ENCODE peak calls at places on chromosomes 3 and 15, in six cellular contexts. Q is cardiac fibroblast, Z is ELR, I is mucosa of descending colon, Y is NCI-H2081, K is non-pigmented ciliary epithelial cell. P is an unnamed sample.

GRCh38 chr15:19956124-19956796 is 585.3 kb downstream of the GOLGA6L6 start:
- DNase-seq in Q (no peak), Y (no peak), Z (no peak), I (no peak), K (no peak), P (no peak)

GRCh38 chr15:72706266-72706665 is 20.3 kb downstream of the BBS4 start:
- DNase-seq in I (no peak), Z (peak; percentile 60), K (no peak), Q (no peak), Y (no peak), P (no peak)

GRCh38 chr3:134602440-134602814 is 48.4 kb downstream of the KY start:
- DNase-seq in Y (no peak), I (no peak), Z (no peak), Q (no peak), K (no peak), P (no peak)

GRCh38 chr3:160870327-160870726 is 114.3 kb downstream of the PPM1L start:
- DNase-seq in Z (no peak), I (no peak), Q (no peak), Y (no peak), K (no peak), P (no peak)

GRCh38 chr3:132352556-132353143 is 35.4 kb downstream of the ACP3 start:
- DNase-seq in K (peak; percentile 20), I (no peak), Z (peak; percentile 80), Y (peak; percentile 74), Q (peak; percentile 80), P (peak; percentile 43)

GRCh38 chr15:93428135-93428534 is 339.1 kb upstream of the RGMA start:
- DNase-seq in Q (no peak), I (no peak), K (no peak), Z (no peak), Y (no peak), P (no peak)

GRCh38 chr15:67201136-67201535 is 53.3 kb downstream of the AAGAB start:
- DNase-seq in Z (no peak), Q (no peak), I (no peak), Y (no peak), K (no peak), P (no peak)

GRCh38 chr3:125042725-125043406 is 12.9 kb downstream of the HEG1 start:
- DNase-seq in K (no peak), Q (peak; percentile 72), I (peak; percentile 42), Z (no peak), Y (no peak), P (no peak)

GRCh38 chr15:40850576-40851112 is 6.8 kb downstream of the SPINT1 start:
- DNase-seq in K (no peak), Y (no peak), Q (no peak), Z (no peak), I (no peak), P (no peak)

GRCh38 chr15:25469377-25469776 is 30.6 kb upstream of the UBE3A start:
- DNase-seq in Y (no peak), K (no peak), I (no peak), Q (peak; percentile 11), Z (no peak), P (no peak)

GRCh38 chr15:33742286-33742685 is 226.0 kb upstream of the CHRM5 start:
- DNase-seq in Z (no peak), K (no peak), Q (no peak), Y (no peak), I (no peak), P (no peak)

GRCh38 chr3:104596551-104596950 is 770.2 kb upstream of the ALCAM start:
- DNase-seq in Z (peak; percentile 72), Y (peak; percentile 70), Q (peak; percentile 71), K (peak; percentile 42), I (no peak), P (peak; percentile 34)

GRCh38 chr15:71250936-71251468 is 135.7 kb downstream of the THSD4 start:
- DNase-seq in K (no peak), Y (no peak), Q (peak; percentile 60), I (no peak), Z (no peak), P (no peak)

GRCh38 chr3:43621406-43621973 is 321 bp downstream of the ANO10 start:
- DNase-seq in Q (peak; percentile 20), I (no peak), K (no peak), Z (peak; percentile 32), Y (no peak), P (no peak)

GRCh38 chr15:77009176-77009575 is 14.2 kb downstream of the PSTPIP1 start:
- DNase-seq in K (no peak), Y (no peak), Q (no peak), Z (no peak), I (peak; percentile 13), P (no peak)

GRCh38 chr3:183328823-183329222 is 75.8 kb downstream of the B3GNT5 start:
- DNase-seq in K (no peak), Z (peak; percentile 76), Q (peak; percentile 28), I (no peak), Y (no peak), P (no peak)

GRCh38 chr15:56411122-56411749 is 46.0 kb downstream of the TEX9 start:
- DNase-seq in Y (no peak), K (peak; percentile 4), Q (no peak), I (no peak), Z (no peak), P (no peak)

GRCh38 chr3:127304121-127304744 is 16.4 kb upstream of the PRR20G start:
- DNase-seq in Y (peak; percentile 99), I (peak; percentile 88), Q (no peak), K (no peak), Z (no peak), P (peak; percentile 82)

GRCh38 chr15:47715856-47716445 is 1.4 kb upstream of the SEMA6D start:
- DNase-seq in Q (peak; percentile 70), K (no peak), Z (peak; percentile 3), I (no peak), Y (no peak), P (no peak)

GRCh38 chr3:32401541-32402052 is 9.9 kb downstream of the CMTM7 start:
- DNase-seq in Y (peak; percentile 82), Q (peak; percentile 84), Z (peak; percentile 77), I (peak; percentile 80), K (no peak), P (peak; percentile 65)

GRCh38 chr3:23895181-23895580 is 21.6 kb downstream of the NKIRAS1 start:
- DNase-seq in Q (no peak), K (no peak), I (no peak), Z (no peak), Y (no peak), P (no peak)

GRCh38 chr15:99708563-99708962 is 24.7 kb downstream of the LYSMD4 start:
- DNase-seq in K (peak; percentile 75), Q (peak; percentile 93), Z (peak; percentile 93), I (peak; percentile 72), Y (no peak), P (no peak)

GRCh38 chr15:97881568-97881967 is 78.9 kb upstream of the ARRDC4 start:
- DNase-seq in K (no peak), Y (no peak), Z (no peak), Q (no peak), I (no peak), P (no peak)

GRCh38 chr3:48086736-48087470 is 70.7 kb upstream of the MAP4 start:
- DNase-seq in Q (peak; percentile 31), K (no peak), I (no peak), Y (no peak), Z (peak; percentile 82), P (no peak)

GRCh38 chr3:123817413-123817812 is 66.7 kb downstream of the MYLK start:
- DNase-seq in Y (no peak), I (no peak), Z (peak; percentile 17), Q (peak; percentile 17), K (no peak), P (no peak)

GRCh38 chr3:104909188-104909587 is 457.5 kb upstream of the ALCAM start:
- DNase-seq in Z (peak; percentile 83), I (no peak), Q (peak; percentile 48), Y (peak; percentile 93), K (peak; percentile 69), P (peak; percentile 86)

GRCh38 chr3:72636947-72637647 is 211.1 kb downstream of the SHQ1 start:
- DNase-seq in I (no peak), Y (no peak), K (no peak), Z (no peak), Q (no peak), P (no peak)

GRCh38 chr3:45779746-45780735 is 16.3 kb downstream of the SLC6A20 start:
- DNase-seq in Z (no peak), Y (no peak), Q (no peak), K (no peak), I (no peak), P (no peak)

GRCh38 chr3:161221881-161222600 is 930 bp downstream of the NMD3 start:
- DNase-seq in I (peak; percentile 34), Z (peak; percentile 52), Q (peak; percentile 46), Y (peak; percentile 32), K (no peak), P (no peak)

GRCh38 chr15:77547801-77548607 is 84.7 kb downstream of the LINGO1 start:
- DNase-seq in Q (no peak), Z (no peak), K (no peak), Y (no peak), I (peak; percentile 14), P (no peak)

GRCh38 chr3:146513386-146514051 is 30.9 kb downstream of the PLSCR1 start:
- DNase-seq in K (no peak), Y (no peak), I (no peak), Z (no peak), Q (no peak), P (no peak)

GRCh38 chr15:58562135-58562534 is 130.3 kb downstream of the LIPC start:
- DNase-seq in K (no peak), Q (no peak), I (no peak), Y (no peak), Z (no peak), P (peak; percentile 77)

P was measured in NCI-H1092.